ENCODE peak calls at places on chromosomes 16 and 17, in nine cellular contexts. U is A549, L is K562, Y is endothelial cell of umbilical vein, T is WTC11, V is SK-N-SH, C is HCT116, Q is HepG2, X is H1. S is an unnamed sample.
A peak's percentile ranks its signal among the peaks of the same experiment; 100 is the strongest.

GRCh38 chr17:2965621-2966275 is 97.7 kb downstream of the OR1D5 start:
- DNase-seq in X (no peak), T (no peak), U (peak; percentile 89), C (peak; percentile 38), L (no peak), Q (no peak), V (peak; percentile 72), Y (no peak), S (no peak)

GRCh38 chr16:83015871-83016270 is 389.1 kb downstream of the CDH13 start:
- DNase-seq in V (no peak), L (no peak), C (no peak), Q (no peak), U (no peak), X (no peak), Y (no peak), T (no peak), S (no peak)

GRCh38 chr17:45982791-45983613 is 16.0 kb upstream of the STH start:
- DNase-seq in C (no peak), V (no peak), Q (no peak), L (no peak), Y (no peak), U (no peak), X (no peak), T (no peak), S (no peak)

GRCh38 chr17:79131701-79132100 is 57.1 kb downstream of the ENGASE start:
- DNase-seq in L (no peak), X (no peak), T (no peak), Y (no peak), V (no peak), C (no peak), Q (no peak), U (no peak), S (no peak)

GRCh38 chr17:79562806-79563141 is 48.1 kb downstream of the RBFOX3 start:
- DNase-seq in C (no peak), Q (no peak), U (no peak), X (no peak), T (no peak), L (no peak), Y (no peak), V (no peak), S (no peak)

GRCh38 chr16:80971814-80972213 is 34.9 kb downstream of the CMC2 start:
- DNase-seq in Y (no peak), U (no peak), T (no peak), L (peak; percentile 33), Q (no peak), V (no peak), X (no peak), C (no peak), S (no peak)

GRCh38 chr17:7393613-7394451 is 493 bp downstream of the PLSCR3 start:
- DNase-seq in V (peak; percentile 74), L (no peak), U (no peak), Q (no peak), C (no peak), Y (no peak), X (peak; percentile 78), T (peak; percentile 73), S (no peak)

GRCh38 chr17:33039874-33040273 is 48.2 kb downstream of the SPACA3 start:
- DNase-seq in Y (peak; percentile 18), Q (no peak), C (no peak), X (no peak), U (peak; percentile 50), T (no peak), L (no peak), V (no peak), S (no peak)

GRCh38 chr17:49624896-49625295 is 49.2 kb downstream of the NXPH3 start:
- DNase-seq in L (no peak), T (no peak), Y (no peak), Q (no peak), C (no peak), V (no peak), U (no peak), X (no peak), S (no peak)

GRCh38 chr16:57660715-57661463 is 7.2 kb upstream of the ADGRG3 start:
- DNase-seq in L (no peak), U (no peak), Q (peak; percentile 59), X (no peak), V (no peak), Y (no peak), C (no peak), T (no peak), S (peak; percentile 51)

GRCh38 chr17:29578626-29579485 is 10.4 kb downstream of the TP53I13 start:
- DNase-seq in Y (no peak), X (no peak), V (no peak), U (no peak), T (no peak), Q (no peak), L (no peak), C (no peak), S (no peak)

GRCh38 chr16:85227924-85228462 is 115.7 kb upstream of the CIBAR2 start:
- DNase-seq in T (peak; percentile 53), U (no peak), V (peak; percentile 69), C (no peak), Y (no peak), L (peak; percentile 52), X (no peak), Q (no peak), S (peak; percentile 71)

GRCh38 chr17:61570118-61570517 is 20.9 kb downstream of the NACA2 start:
- DNase-seq in T (no peak), Y (peak; percentile 17), V (no peak), U (peak; percentile 61), Q (no peak), X (no peak), C (peak; percentile 68), L (no peak), S (no peak)

GRCh38 chr16:35798885-35799426 is 2339.5 kb downstream of the TP53TG3F start:
- DNase-seq in Q (no peak), Y (no peak), C (no peak), L (no peak), T (no peak), X (no peak), V (no peak), U (peak; percentile 5), S (no peak)

GRCh38 chr17:43722269-43722619 is 36.3 kb downstream of the SOST start:
- DNase-seq in Y (no peak), T (no peak), X (no peak), C (no peak), V (no peak), U (no peak), L (no peak), Q (no peak), S (no peak)

GRCh38 chr17:40778466-40778865 is 3.9 kb downstream of the KRT27 start:
- DNase-seq in Q (no peak), Y (no peak), U (no peak), L (no peak), X (no peak), V (no peak), C (no peak), T (no peak), S (no peak)

GRCh38 chr16:2482181-2483107 is 7.5 kb downstream of the TBC1D24 start:
- DNase-seq in V (peak; percentile 91), L (peak; percentile 39), T (no peak), U (no peak), Y (no peak), X (no peak), Q (no peak), C (no peak), S (no peak)

GRCh38 chr17:72501404-72502110 is 380.7 kb downstream of the SOX9 start:
- DNase-seq in V (no peak), T (no peak), U (no peak), Q (peak; percentile 89), C (no peak), L (no peak), Y (no peak), X (no peak), S (no peak)

GRCh38 chr17:58249270-58250133 is 11.1 kb downstream of the LPO start:
- DNase-seq in T (peak; percentile 82), L (peak; percentile 96), Y (peak; percentile 55), Q (peak; percentile 24), U (peak; percentile 60), X (peak; percentile 93), V (peak; percentile 99), C (peak; percentile 35), S (peak; percentile 83)

GRCh38 chr16:11635127-11635652 is 33.1 kb upstream of the SNN start:
- DNase-seq in X (no peak), Y (no peak), T (no peak), U (no peak), Q (no peak), L (no peak), V (no peak), C (no peak), S (no peak)

GRCh38 chr17:41287050-41287449 is 11.6 kb downstream of the KRTAP9-7 start:
- DNase-seq in Y (no peak), T (no peak), U (peak; percentile 18), V (no peak), C (no peak), L (peak; percentile 0), Q (peak; percentile 0), X (no peak), S (no peak)

GRCh38 chr17:3027786-3028532 is 35.4 kb downstream of the OR1D5 start:
- DNase-seq in T (no peak), L (no peak), V (no peak), C (no peak), U (no peak), Q (no peak), Y (no peak), X (peak; percentile 29), S (no peak)

GRCh38 chr17:73359987-73360410 is 48.2 kb upstream of the CDC42EP4 start:
- DNase-seq in T (peak; percentile 81), Q (peak; percentile 72), U (no peak), Y (no peak), V (peak; percentile 63), C (peak; percentile 59), L (no peak), X (peak; percentile 81), S (no peak)

GRCh38 chr16:74766729-74767128 is 7.9 kb downstream of the FA2H start:
- DNase-seq in Y (no peak), X (peak; percentile 67), T (peak; percentile 61), C (no peak), V (no peak), L (peak; percentile 38), U (no peak), Q (no peak), S (peak; percentile 42)
- TF ChIP-seq CTCF in Y (no peak), X (peak; percentile 78), T (peak; percentile 52), C (peak; percentile 16), V (peak; percentile 14), L (peak; percentile 64), U (peak; percentile 11), Q (peak; percentile 30), S (peak; percentile 50)

GRCh38 chr16:102060-102855 is 24.2 kb downstream of the MPG start:
- DNase-seq in X (no peak), C (no peak), U (no peak), T (no peak), Y (peak; percentile 65), Q (no peak), V (no peak), L (no peak), S (no peak)
- TF ChIP-seq MAX in X (no peak), C (no peak), U (no peak), T (no peak), Y (no peak), Q (no peak), V (no peak), L (no peak), S (no peak)

GRCh38 chr17:82304826-82305726 is 12.3 kb downstream of the CD7 start:
- DNase-seq in C (no peak), Y (no peak), T (no peak), Q (peak; percentile 56), L (no peak), X (peak; percentile 46), U (no peak), V (peak; percentile 71), S (no peak)
- TF ChIP-seq CTCF in C (no peak), Y (no peak), T (no peak), Q (peak; percentile 66), L (no peak), X (no peak), U (no peak), V (no peak), S (no peak)

GRCh38 chr16:54506691-54507090 is 220.1 kb upstream of the IRX3 start:
- DNase-seq in V (peak; percentile 63), U (no peak), Y (no peak), Q (no peak), T (no peak), L (no peak), X (no peak), C (no peak), S (no peak)
- TF ChIP-seq MAX in V (no peak), U (no peak), Y (no peak), Q (no peak), T (no peak), L (no peak), X (no peak), C (no peak), S (no peak)

S was measured in NB4.